ENCODE peak calls at places on chromosomes 6 and 20, in four cellular contexts. N is T-cell, W is amygdala, D is pons. G is an unnamed sample.

GRCh38 chr6:13302751-13303667 is 25.3 kb downstream of the TBC1D7 start:
- DNase-seq in W (no peak), D (peak; percentile 95), N (peak; percentile 16), G (peak; percentile 82)

GRCh38 chr6:159935633-159936032 is 33.2 kb upstream of the IGF2R start:
- DNase-seq in N (no peak), D (no peak), W (no peak), G (no peak)

GRCh38 chr6:130148181-130148580 is 74.6 kb downstream of the SAMD3 start:
- DNase-seq in D (no peak), N (no peak), W (no peak), G (no peak)

GRCh38 chr6:39561536-39562266 is 163.5 kb downstream of the KIF6 start:
- DNase-seq in W (no peak), N (no peak), D (no peak), G (no peak)

GRCh38 chr20:44911264-44911921 is 1.5 kb downstream of the PABPC1L start:
- DNase-seq in D (no peak), W (no peak), N (peak; percentile 7), G (peak; percentile 52)

GRCh38 chr6:87628881-87629280 is 38.9 kb downstream of the ORC3 start:
- DNase-seq in D (no peak), N (no peak), W (no peak), G (no peak)

GRCh38 chr6:69693749-69694148 is 103.1 kb downstream of the LMBRD1 start:
- DNase-seq in D (no peak), W (no peak), N (no peak), G (no peak)

GRCh38 chr6:134094436-134094835 is 42.0 kb upstream of the SLC2A12 start:
- DNase-seq in W (no peak), D (no peak), N (no peak), G (no peak)

GRCh38 chr6:3214898-3215297 is 12.6 kb downstream of the TUBB2B start:
- DNase-seq in N (no peak), D (no peak), W (no peak), G (no peak)

GRCh38 chr6:20180935-20181334 is 31.3 kb downstream of the MBOAT1 start:
- DNase-seq in D (no peak), N (no peak), W (no peak), G (no peak)